ENCODE peak calls at places on chromosomes 7 and 10, in six cellular contexts. Q, T, I, S, W and N are unnamed samples.

GRCh38 chr10:73117976-73118743 is 7.9 kb downstream of the NUDT13 start:
- DNase-seq in Q (no peak), T (no peak), I (no peak), S (no peak), W (no peak), N (no peak)

GRCh38 chr10:88962336-88962735 is 9.8 kb upstream of the ACTA2 start:
- DNase-seq in Q (no peak), T (no peak), I (no peak), S (no peak), W (no peak), N (no peak)

GRCh38 chr7:44056681-44057080 is 8.7 kb downstream of the PGAM2 start:
- DNase-seq in Q (no peak), T (peak), I (peak), S (no peak), W (no peak), N (no peak)

GRCh38 chr10:77564781-77565589 is 72.6 kb downstream of the KCNMA1 start:
- DNase-seq in Q (peak), T (no peak), I (no peak), S (no peak), W (no peak), N (peak)

GRCh38 chr7:36396150-36396549 is 6.5 kb downstream of the ANLN start:
- DNase-seq in Q (no peak), T (no peak), I (no peak), S (no peak), W (no peak), N (no peak)

GRCh38 chr7:25952277-25953057 is 199.5 kb upstream of the NFE2L3 start:
- DNase-seq in Q (no peak), T (peak), I (no peak), S (no peak), W (no peak), N (no peak)

GRCh38 chr7:2980406-2981102 is 63.1 kb downstream of the CARD11 start:
- DNase-seq in Q (no peak), T (no peak), I (peak), S (no peak), W (no peak), N (no peak)

GRCh38 chr7:22866965-22867364 is 44.3 kb upstream of the TOMM7 start:
- DNase-seq in Q (no peak), T (no peak), I (no peak), S (no peak), W (no peak), N (no peak)

GRCh38 chr10:103276941-103277712 is at the start of gene INA:
- DNase-seq in Q (peak), T (no peak), I (no peak), S (no peak), W (no peak), N (no peak)

GRCh38 chr7:33921216-33921938 is 16.0 kb downstream of the BMPER start:
- DNase-seq in Q (no peak), T (no peak), I (no peak), S (peak), W (no peak), N (no peak)

GRCh38 chr10:122503886-122504285 is 42.5 kb downstream of the HTRA1 start:
- DNase-seq in Q (no peak), T (no peak), I (no peak), S (no peak), W (no peak), N (no peak)

GRCh38 chr10:131223422-131223821 is 88.1 kb downstream of the TCERG1L start:
- DNase-seq in Q (no peak), T (peak), I (no peak), S (no peak), W (no peak), N (no peak)

GRCh38 chr7:151875862-151876111 is 1.1 kb downstream of the PRKAG2 start:
- DNase-seq in Q (peak), T (no peak), I (no peak), S (no peak), W (no peak), N (peak)

GRCh38 chr7:43481905-43482678 is 100.8 kb upstream of the STK17A start:
- DNase-seq in Q (no peak), T (no peak), I (no peak), S (no peak), W (no peak), N (no peak)

GRCh38 chr7:79361214-79361613 is 92.3 kb downstream of the MAGI2 start:
- DNase-seq in Q (no peak), T (no peak), I (no peak), S (no peak), W (no peak), N (no peak)

GRCh38 chr10:4242561-4243035 is 457.6 kb upstream of the KLF6 start:
- DNase-seq in Q (no peak), T (no peak), I (no peak), S (no peak), W (no peak), N (no peak)

GRCh38 chr7:31687024-31687423 is at the start of gene PPP1R17:
- DNase-seq in Q (no peak), T (no peak), I (no peak), S (no peak), W (no peak), N (no peak)

GRCh38 chr10:13722747-13723657 is 136.2 kb downstream of the PRPF18 start:
- DNase-seq in Q (no peak), T (no peak), I (no peak), S (no peak), W (no peak), N (no peak)

GRCh38 chr7:27165089-27165654 is at the start of gene HOXA9:
- DNase-seq in Q (no peak), T (peak), I (peak), S (peak), W (peak), N (no peak)

GRCh38 chr10:6465854-6466524 is 114.1 kb downstream of the PRKCQ start:
- DNase-seq in Q (no peak), T (no peak), I (no peak), S (no peak), W (no peak), N (no peak)

GRCh38 chr7:123624527-123625183 is 23.0 kb downstream of the ASB15 start:
- DNase-seq in Q (peak), T (no peak), I (no peak), S (no peak), W (no peak), N (peak)

GRCh38 chr10:129815898-129816665 is 148.0 kb downstream of the EBF3 start:
- DNase-seq in Q (no peak), T (no peak), I (no peak), S (no peak), W (no peak), N (no peak)

GRCh38 chr10:49614242-49615198 is 683 bp downstream of the CHAT start:
- DNase-seq in Q (no peak), T (peak), I (peak), S (no peak), W (no peak), N (no peak)

GRCh38 chr7:69318794-69319193 is 279.5 kb upstream of the AUTS2 start:
- DNase-seq in Q (no peak), T (no peak), I (no peak), S (no peak), W (no peak), N (no peak)

GRCh38 chr7:151705744-151706567 is 171.0 kb downstream of the PRKAG2 start:
- DNase-seq in Q (peak), T (no peak), I (no peak), S (no peak), W (no peak), N (no peak)

GRCh38 chr7:84790873-84791272 is 396.0 kb downstream of the SEMA3D start:
- DNase-seq in Q (no peak), T (no peak), I (no peak), S (no peak), W (no peak), N (no peak)

GRCh38 chr10:14072541-14072940 is 258.2 kb downstream of the FRMD4A start:
- DNase-seq in Q (no peak), T (no peak), I (no peak), S (no peak), W (no peak), N (no peak)

GRCh38 chr10:8873310-8873709 is 818.8 kb downstream of the GATA3 start:
- DNase-seq in Q (no peak), T (no peak), I (no peak), S (no peak), W (no peak), N (no peak)

GRCh38 chr10:32943854-32944661 is 14.0 kb downstream of the ITGB1 start:
- DNase-seq in Q (no peak), T (peak), I (peak), S (no peak), W (no peak), N (no peak)

GRCh38 chr7:149875396-149875795 is 1.6 kb downstream of the ATP6V0E2 start:
- DNase-seq in Q (no peak), T (no peak), I (no peak), S (no peak), W (peak), N (no peak)

GRCh38 chr7:1175597-1175966 is 15.6 kb upstream of the ZFAND2A start:
- DNase-seq in Q (no peak), T (no peak), I (no peak), S (no peak), W (no peak), N (no peak)

GRCh38 chr10:16656886-16657285 is 135.2 kb upstream of the C1QL3 start:
- DNase-seq in Q (no peak), T (no peak), I (no peak), S (no peak), W (no peak), N (no peak)

GRCh38 chr10:69512901-69513300 is 60.3 kb downstream of the NEUROG3 start:
- DNase-seq in Q (no peak), T (no peak), I (no peak), S (no peak), W (no peak), N (no peak)

GRCh38 chr7:1024331-1024761 is 20.0 kb upstream of the GPR146 start:
- DNase-seq in Q (no peak), T (no peak), I (no peak), S (no peak), W (no peak), N (no peak)

GRCh38 chr7:80665526-80665925 is 27.1 kb downstream of the CD36 start:
- DNase-seq in Q (no peak), T (no peak), I (no peak), S (no peak), W (no peak), N (no peak)

GRCh38 chr10:51031995-51032394 is 42.3 kb upstream of the PRKG1 start:
- DNase-seq in Q (no peak), T (no peak), I (no peak), S (no peak), W (no peak), N (no peak)

GRCh38 chr10:80132299-80133139 is at the start of gene PLAC9:
- DNase-seq in Q (peak), T (no peak), I (peak), S (no peak), W (no peak), N (no peak)

GRCh38 chr10:6624392-6624791 is 44.3 kb upstream of the PRKCQ start:
- DNase-seq in Q (no peak), T (no peak), I (no peak), S (no peak), W (no peak), N (no peak)

GRCh38 chr7:46993396-46993795 is 588.5 kb downstream of the TNS3 start:
- DNase-seq in Q (no peak), T (no peak), I (no peak), S (no peak), W (peak), N (no peak)

DNA sequence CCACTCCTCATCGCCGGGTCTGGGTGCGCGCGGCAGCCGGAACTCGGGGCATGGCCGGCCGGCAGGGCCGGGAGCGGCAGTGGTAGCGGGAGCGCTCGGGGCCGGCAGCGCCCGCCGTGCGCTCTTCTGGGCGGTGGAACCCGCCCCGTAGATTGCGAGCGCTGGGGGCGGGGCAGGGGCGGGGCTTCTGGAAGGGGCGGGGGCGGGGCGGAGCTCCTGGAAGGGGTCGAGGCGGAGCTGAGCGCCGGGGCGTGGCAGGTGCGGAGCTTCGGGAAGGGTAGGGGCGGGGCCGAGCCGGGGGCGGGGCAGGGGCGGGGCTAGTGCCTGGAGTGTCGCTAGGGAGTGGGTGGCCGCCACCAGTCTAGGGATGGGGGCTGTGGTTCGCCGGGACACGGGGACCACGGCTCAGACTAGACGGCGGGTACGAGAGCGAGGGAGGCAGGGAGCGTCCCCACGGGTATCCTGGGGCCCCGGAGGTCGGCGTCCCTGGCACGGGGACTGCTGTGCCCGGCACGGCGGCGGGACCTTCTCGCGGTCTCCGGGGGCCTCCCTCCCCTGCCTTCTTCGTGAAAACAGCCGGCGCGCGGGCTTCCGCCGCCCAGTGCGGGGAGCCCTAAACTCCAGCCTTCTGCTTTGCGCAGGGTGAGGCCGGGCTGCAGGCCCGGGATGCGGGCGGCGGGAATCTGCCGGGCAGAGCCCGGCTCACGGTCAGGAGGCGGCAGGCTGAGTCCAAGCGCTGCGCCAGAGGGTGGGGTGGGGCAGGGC is at the start of gene STK32C:
- DNase-seq in Q (peak), T (peak), I (peak), S (peak), W (peak), N (peak)
- TF ChIP-seq POLR2A in Q (peak), T (peak), I (no peak), S (peak), W (peak), N (peak)

DNA sequence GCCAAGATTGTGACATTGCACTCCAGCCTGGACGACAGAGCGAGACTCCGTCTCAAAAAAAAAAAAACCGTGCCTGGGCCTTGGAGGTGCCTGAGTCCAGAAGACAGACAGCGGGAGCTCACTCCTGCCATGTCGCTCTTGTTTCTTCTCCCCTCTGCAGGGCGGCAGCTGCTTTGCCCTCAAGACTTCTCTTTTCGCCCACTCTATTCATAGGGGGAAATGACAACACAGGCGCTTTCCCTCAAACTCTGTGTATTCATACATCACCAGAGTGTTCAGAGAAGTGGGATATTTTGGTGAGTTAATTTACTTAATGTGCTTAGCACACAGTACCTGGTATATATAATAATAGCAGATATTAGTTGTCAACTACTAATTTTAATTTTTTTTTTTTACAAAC is 44.5 kb downstream of the FOXK1 start:
- DNase-seq in Q (no peak), T (no peak), I (no peak), S (no peak), W (no peak), N (no peak)
- TF ChIP-seq POLR2A in Q (no peak), T (no peak), I (no peak), S (no peak), W (no peak), N (no peak)

GRCh38 chr10:71818674-71819260 is 32.3 kb downstream of the PSAP start:
- DNase-seq in Q (no peak), T (no peak), I (no peak), S (no peak), W (no peak), N (no peak)
- TF ChIP-seq POLR2A in Q (no peak), T (no peak), I (no peak), S (no peak), W (no peak), N (no peak)

GRCh38 chr7:42233939-42234338 is 3.1 kb downstream of the GLI3 start:
- DNase-seq in Q (no peak), T (no peak), I (no peak), S (no peak), W (no peak), N (peak)
- TF ChIP-seq POLR2A in Q (no peak), T (no peak), I (no peak), S (no peak), W (no peak), N (no peak)

DNA sequence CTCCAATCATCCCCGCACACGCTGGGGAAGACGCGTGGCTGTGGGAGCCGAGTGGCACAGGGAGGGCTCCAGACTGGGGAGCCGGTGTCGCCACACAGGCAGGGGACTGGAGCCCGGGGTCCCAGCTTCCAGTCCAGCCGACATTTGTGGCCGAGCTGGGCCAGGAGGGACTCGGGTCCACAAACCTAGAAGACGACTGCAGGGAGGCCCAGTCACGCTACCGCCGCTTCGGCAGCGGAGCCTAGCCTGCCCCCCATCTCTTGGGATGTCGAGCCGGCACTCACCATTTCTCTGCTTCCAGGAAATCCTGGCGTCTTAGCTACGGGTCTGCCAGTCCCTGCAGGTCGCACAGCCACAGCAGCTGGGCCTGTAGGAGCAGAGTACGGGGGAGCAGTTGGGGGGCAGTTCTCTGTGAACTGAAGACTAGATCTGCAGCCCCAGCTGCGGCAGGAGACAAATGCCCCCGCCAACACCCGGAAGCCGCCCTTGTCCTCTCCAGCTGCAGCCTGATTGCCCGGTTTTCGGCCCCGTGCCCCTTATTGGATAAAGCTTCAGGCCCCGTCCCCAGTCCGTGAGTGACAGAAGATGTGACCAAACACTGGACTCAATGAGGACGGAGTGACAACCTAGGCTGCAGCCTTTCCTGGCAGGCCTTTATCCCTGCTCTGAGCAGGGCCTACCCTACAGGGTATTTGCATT is 270.7 kb downstream of the ZNF33B start:
- DNase-seq in Q (no peak), T (peak), I (peak), S (peak), W (peak), N (peak)
- TF ChIP-seq POLR2A in Q (no peak), T (no peak), I (no peak), S (peak), W (no peak), N (no peak)

GRCh38 chr7:122143376-122143750 is 686 bp downstream of the AASS start:
- DNase-seq in Q (no peak), T (no peak), I (peak), S (no peak), W (peak), N (no peak)

GRCh38 chr7:122140918-122141317 is 3.1 kb downstream of the AASS start:
- DNase-seq in Q (no peak), T (no peak), I (no peak), S (no peak), W (no peak), N (no peak)

GRCh38 chr7:122148081-122148480 is 4.0 kb upstream of the AASS start:
- DNase-seq in Q (no peak), T (no peak), I (no peak), S (no peak), W (no peak), N (no peak)

GRCh38 chr7:122145937-122146336 is 1.9 kb upstream of the AASS start:
- DNase-seq in Q (no peak), T (no peak), I (no peak), S (no peak), W (no peak), N (no peak)

GRCh38 chr7:122143751-122144711 is at the start of gene AASS:
- DNase-seq in Q (peak), T (peak), I (peak), S (peak), W (peak), N (peak)
- TF ChIP-seq POLR2A in Q (no peak), T (peak), I (peak), S (peak), W (peak), N (peak)

GRCh38 chr7:18177129-18177814 is 149.6 kb upstream of the PRPS1L1 start:
- DNase-seq in Q (no peak), T (no peak), I (no peak), S (no peak), W (no peak), N (no peak)
- TF ChIP-seq POLR2A in Q (no peak), T (no peak), I (no peak), S (no peak), W (no peak), N (no peak)